ENCODE peak calls at places on chromosomes 3 and 15, in four cellular contexts. T is GM13977, S is upper lobe of right lung, I is right atrium auricular region. U is an unnamed sample.

GRCh38 chr3:126431103-126431534 is 36.4 kb downstream of the CFAP100 start:
- DNase-seq in S (no peak), I (peak; percentile 16), T (peak; percentile 83), U (peak; percentile 80)

GRCh38 chr3:47082519-47082918 is 81.4 kb downstream of the SETD2 start:
- DNase-seq in I (no peak), S (no peak), T (peak; percentile 36), U (peak; percentile 22)

GRCh38 chr3:49733551-49733950 is 9.8 kb upstream of the GMPPB start:
- DNase-seq in I (no peak), S (no peak), T (no peak), U (no peak)

GRCh38 chr15:98800437-98801233 is 152.3 kb downstream of the IGF1R start:
- DNase-seq in T (no peak), I (peak; percentile 70), S (no peak), U (no peak)

GRCh38 chr3:11077466-11077865 is 76.8 kb upstream of the HRH1 start:
- DNase-seq in I (no peak), T (no peak), S (no peak), U (no peak)

GRCh38 chr15:48358229-48358641 is 27.0 kb downstream of the DUT start:
- DNase-seq in T (peak; percentile 17), S (no peak), I (no peak), U (peak; percentile 29)

GRCh38 chr15:98850991-98851776 is 156.4 kb downstream of the PGPEP1L start:
- DNase-seq in T (peak; percentile 59), I (peak; percentile 84), S (peak; percentile 87), U (peak; percentile 60)

GRCh38 chr15:41866263-41866703 is 27.6 kb downstream of the SPTBN5 start:
- DNase-seq in I (no peak), T (no peak), S (no peak), U (no peak)

GRCh38 chr3:42572278-42572677 is 9.5 kb downstream of the SEC22C start:
- DNase-seq in S (no peak), I (no peak), T (peak; percentile 26), U (peak; percentile 43)

GRCh38 chr3:142888484-142889262 is at the start of gene PCOLCE2:
- DNase-seq in I (no peak), S (peak; percentile 69), T (peak; percentile 62), U (peak; percentile 51)

GRCh38 chr15:39781147-39781966 is 1.3 kb downstream of the FSIP1 start:
- DNase-seq in S (no peak), I (no peak), T (no peak), U (no peak)

GRCh38 chr3:65019412-65020093 is 331.8 kb upstream of the ADAMTS9 start:
- DNase-seq in S (no peak), I (no peak), T (no peak), U (no peak)

GRCh38 chr3:17928502-17929145 is 186.2 kb upstream of the TBC1D5 start:
- DNase-seq in T (no peak), S (no peak), I (no peak), U (no peak)

GRCh38 chr3:195441971-195442572 is 748 bp downstream of the ACAP2 start:
- DNase-seq in S (peak; percentile 73), T (peak; percentile 38), I (peak; percentile 70), U (peak; percentile 47)

GRCh38 chr3:65666426-65667091 is 372.2 kb downstream of the MAGI1 start:
- DNase-seq in T (no peak), I (no peak), S (no peak), U (no peak)

GRCh38 chr3:73656241-73656890 is 31.6 kb upstream of the PDZRN3 start:
- DNase-seq in T (no peak), S (no peak), I (no peak), U (no peak)

GRCh38 chr15:42152196-42152920 is 4.1 kb downstream of the PLA2G4F start:
- DNase-seq in S (peak; percentile 87), T (no peak), I (no peak), U (no peak)

GRCh38 chr3:182092662-182093262 is 381.0 kb downstream of the SOX2 start:
- DNase-seq in T (no peak), S (no peak), I (no peak), U (no peak)

GRCh38 chr15:95459288-95459687 is 871.2 kb upstream of the NR2F2 start:
- DNase-seq in I (no peak), S (no peak), T (no peak), U (no peak)

GRCh38 chr3:188788621-188789081 is 383.1 kb upstream of the TPRG1 start:
- DNase-seq in S (no peak), T (peak; percentile 12), I (no peak), U (no peak)

GRCh38 chr3:186261638-186262037 is 100.4 kb downstream of the DGKG start:
- DNase-seq in T (peak; percentile 42), I (no peak), S (no peak), U (peak; percentile 27)

GRCh38 chr15:69160976-69161877 is 792 bp downstream of the GLCE start:
- DNase-seq in S (peak; percentile 71), I (no peak), T (peak; percentile 45), U (peak; percentile 41)

GRCh38 chr15:65026756-65027155 is 2.7 kb downstream of the MTFMT start:
- DNase-seq in S (no peak), I (no peak), T (no peak), U (no peak)

GRCh38 chr15:60708684-60709083 is 229.7 kb upstream of the ICE2 start:
- DNase-seq in S (no peak), T (no peak), I (no peak), U (no peak)

GRCh38 chr3:195821403-195822130 is 9.8 kb upstream of the MUC4 start:
- DNase-seq in T (no peak), I (no peak), S (no peak), U (no peak)

GRCh38 chr3:50268276-50268675 is 671 bp upstream of the SEMA3B start:
- DNase-seq in S (no peak), I (no peak), T (peak; percentile 32), U (no peak)

GRCh38 chr3:44685128-44685800 is 27.2 kb upstream of the ZNF502 start:
- DNase-seq in S (peak; percentile 89), T (peak; percentile 81), I (peak; percentile 72), U (peak; percentile 79)

GRCh38 chr3:69740103-69741021 is 1.1 kb downstream of the MITF start:
- DNase-seq in S (peak; percentile 87), I (no peak), T (peak; percentile 12), U (peak; percentile 16)

GRCh38 chr15:70339551-70340517 is 242.1 kb upstream of the TLE3 start:
- DNase-seq in S (peak; percentile 73), T (no peak), I (no peak), U (no peak)

GRCh38 chr3:58021072-58021959 is 13.1 kb downstream of the FLNB start:
- DNase-seq in I (no peak), T (no peak), S (no peak), U (no peak)

GRCh38 chr3:143239026-143239425 is 119.5 kb downstream of the CHST2 start:
- DNase-seq in T (no peak), I (no peak), S (no peak), U (no peak)

GRCh38 chr15:88974392-88974791 is 61.2 kb upstream of the MFGE8 start:
- DNase-seq in S (no peak), T (no peak), I (no peak), U (no peak)

GRCh38 chr15:40055576-40056293 is 16.8 kb upstream of the SRP14 start:
- DNase-seq in S (no peak), I (peak; percentile 57), T (no peak), U (no peak)

GRCh38 chr3:15693340-15693739 is 91.8 kb downstream of the BTD start:
- DNase-seq in I (no peak), S (no peak), T (no peak), U (no peak)

GRCh38 chr15:31831596-31831995 is 198.7 kb upstream of the CHRNA7 start:
- DNase-seq in T (no peak), I (no peak), S (no peak), U (no peak)

GRCh38 chr3:49007771-49008528 is 759 bp downstream of the WDR6 start:
- DNase-seq in T (peak; percentile 86), I (peak; percentile 85), S (peak; percentile 96), U (peak; percentile 87)

GRCh38 chr3:100144255-100144866 is 30.1 kb upstream of the FILIP1L start:
- DNase-seq in T (peak; percentile 53), S (no peak), I (no peak), U (peak; percentile 58)

GRCh38 chr15:96064351-96064756 is 266.1 kb upstream of the NR2F2 start:
- DNase-seq in I (no peak), T (no peak), S (no peak), U (no peak)

GRCh38 chr3:149975919-149976318 is 5.2 kb upstream of the PFN2 start:
- DNase-seq in S (no peak), I (no peak), T (peak; percentile 36), U (peak; percentile 43)

DNA sequence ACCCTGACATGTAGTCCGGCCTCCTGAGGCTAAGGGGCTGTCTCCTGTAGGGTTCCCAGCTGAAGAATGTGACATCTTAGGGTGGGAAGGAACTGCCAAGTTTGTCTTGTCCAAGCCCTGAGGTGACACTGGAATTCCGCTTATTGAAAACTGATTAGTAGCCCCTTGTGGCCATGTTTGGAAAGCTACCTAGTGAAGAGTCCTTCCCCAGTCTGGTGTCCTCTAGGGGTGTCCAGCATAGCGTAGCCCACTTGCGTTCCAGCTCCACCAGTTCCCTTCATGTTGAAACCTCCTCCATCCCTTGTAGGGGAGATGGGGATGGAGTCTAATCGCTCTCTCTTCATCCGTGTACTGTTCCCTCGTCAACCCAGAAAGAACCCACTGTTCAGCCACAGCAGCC is 79.5 kb downstream of the CHDH start:
- DNase-seq in T (no peak), S (no peak), I (no peak), U (no peak)
- TF ChIP-seq CTCF in T (no peak), S (no peak), I (no peak), U (no peak)

DNA sequence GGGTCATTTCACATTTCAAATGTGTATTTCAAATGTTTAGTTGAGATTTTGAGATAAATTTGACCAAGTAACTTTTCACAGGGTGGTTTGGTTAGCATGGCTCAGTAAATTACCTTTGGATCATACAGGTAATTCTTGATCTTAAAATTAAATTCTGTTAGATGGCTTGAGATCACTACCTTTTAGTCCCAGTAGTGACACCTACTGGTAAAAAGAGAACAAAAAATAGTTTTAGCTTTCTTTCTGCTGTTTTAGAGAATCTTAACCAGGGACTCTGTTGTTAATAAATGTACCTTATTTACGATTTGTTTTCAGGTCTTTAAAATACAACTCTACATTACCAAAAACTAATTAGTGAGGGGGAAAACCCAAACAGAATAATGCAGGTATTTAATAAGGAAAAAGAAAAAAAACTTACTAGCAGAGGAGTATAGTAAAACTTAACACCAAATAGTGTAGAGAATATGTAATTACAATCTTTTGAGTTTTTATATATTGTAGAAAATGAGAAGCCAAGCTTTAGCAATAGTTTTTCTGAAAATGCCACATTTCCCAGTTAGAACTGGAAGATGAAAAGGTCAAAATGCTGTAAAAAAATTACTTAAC is 620.3 kb upstream of the AGTR1 start:
- DNase-seq in I (no peak), S (no peak), T (peak; percentile 13), U (peak; percentile 7)
- TF ChIP-seq CTCF in I (peak; percentile 64), S (peak; percentile 51), T (peak; percentile 58), U (no peak)

DNA sequence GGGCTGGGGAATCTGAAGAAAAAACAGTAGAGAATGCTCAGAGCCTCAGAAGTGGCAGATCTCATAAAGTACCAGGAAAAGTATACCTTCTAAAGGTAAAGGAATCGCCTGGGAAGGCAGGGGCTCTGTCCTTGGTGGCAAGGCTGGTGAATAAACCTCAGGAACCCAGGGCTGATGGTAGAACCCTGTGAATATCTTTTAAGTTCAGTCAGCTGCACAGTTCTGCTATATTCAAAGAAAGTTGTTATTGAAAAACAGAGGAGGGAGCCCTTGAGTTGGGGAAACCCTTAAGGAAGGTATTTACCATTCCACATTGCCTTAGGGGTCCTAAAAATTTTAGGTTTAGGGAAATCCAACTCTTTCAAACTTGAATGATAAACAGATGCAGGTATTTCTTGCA is 31.2 kb downstream of the ZPLD1 start:
- DNase-seq in I (no peak), T (no peak), S (no peak), U (no peak)
- TF ChIP-seq CTCF in I (peak; percentile 43), T (no peak), S (no peak), U (no peak)

GRCh38 chr15:79858469-79858868 is 38.3 kb downstream of the MTHFS start:
- DNase-seq in S (no peak), T (no peak), I (no peak), U (no peak)
- TF ChIP-seq CTCF in S (no peak), T (peak; percentile 7), I (peak; percentile 33), U (no peak)

GRCh38 chr15:76058714-76059319 is 968 bp upstream of the TMEM266 start:
- DNase-seq in I (no peak), S (no peak), T (peak; percentile 57), U (peak; percentile 55)
- TF ChIP-seq CTCF in I (peak; percentile 25), S (no peak), T (peak; percentile 25), U (peak; percentile 15)

U was measured in GM20000.